ENCODE peak calls at places on chromosomes 1 and 21, in six cellular contexts. M is H1, S is mesendoderm, F is neuronal stem cell, K is mesenchymal stem cell, V is H9. G is an unnamed sample. For H3K27me3, the result is how much of the 10 kb centered on the place peaks cover.

GRCh38 chr1:200971955-200972711 is 51.4 kb downstream of the KIF21B start:
- DNase-seq in K (peak), S (peak), V (peak), M (peak), F (peak), G (peak)

GRCh38 chr1:172967936-172968335 is 82.8 kb downstream of the TNFSF18 start:
- DNase-seq in F (no peak), M (no peak), V (no peak), S (no peak), K (no peak), G (no peak)

GRCh38 chr1:29398431-29398830 is 162.1 kb downstream of the PTPRU start:
- DNase-seq in V (no peak), S (no peak), F (no peak), K (no peak), M (no peak), G (no peak)

GRCh38 chr21:38668501-38668900 is 137.2 kb upstream of the ETS2 start:
- DNase-seq in F (no peak), K (no peak), V (no peak), S (no peak), M (no peak), G (no peak)

GRCh38 chr1:58814251-58815068 is 30.6 kb upstream of the JUN start:
- DNase-seq in S (peak), M (no peak), K (peak), F (peak), V (peak), G (peak)

GRCh38 chr1:185813401-185813979 is 79.3 kb downstream of the HMCN1 start:
- DNase-seq in V (no peak), M (no peak), S (peak), K (peak), F (peak), G (peak)

GRCh38 chr1:203656796-203657620 is 30.4 kb downstream of the ATP2B4 start:
- DNase-seq in S (no peak), F (no peak), M (no peak), V (no peak), K (no peak), G (no peak)

GRCh38 chr1:209249280-209249670 is 334.2 kb upstream of the CAMK1G start:
- DNase-seq in V (no peak), K (no peak), F (no peak), M (no peak), S (peak), G (no peak)

GRCh38 chr1:167467126-167467725 is 51.1 kb downstream of the CD247 start:
- DNase-seq in V (no peak), K (peak), F (no peak), M (no peak), S (peak), G (peak)

GRCh38 chr1:86380257-86380861 is 15.8 kb downstream of the ODF2L start:
- DNase-seq in V (no peak), M (no peak), K (peak), F (peak), S (peak), G (peak)

GRCh38 chr21:46121286-46122221 is 23.6 kb downstream of the COL6A2 start:
- DNase-seq in M (no peak), V (peak), K (no peak), F (no peak), S (no peak), G (no peak)

GRCh38 chr1:225961659-225962439 is 20.8 kb upstream of the LEFTY2 start:
- DNase-seq in K (no peak), F (no peak), S (no peak), V (no peak), M (no peak), G (no peak)

GRCh38 chr1:206507395-206508129 is at the start of gene RASSF5:
- DNase-seq in S (peak), V (peak), K (peak), M (peak), F (peak), G (peak)
- H3K27me3 ChIP-seq in S (under half), V (under half), K (half or more), M (under half), F (under half), G (under half)

DNA sequence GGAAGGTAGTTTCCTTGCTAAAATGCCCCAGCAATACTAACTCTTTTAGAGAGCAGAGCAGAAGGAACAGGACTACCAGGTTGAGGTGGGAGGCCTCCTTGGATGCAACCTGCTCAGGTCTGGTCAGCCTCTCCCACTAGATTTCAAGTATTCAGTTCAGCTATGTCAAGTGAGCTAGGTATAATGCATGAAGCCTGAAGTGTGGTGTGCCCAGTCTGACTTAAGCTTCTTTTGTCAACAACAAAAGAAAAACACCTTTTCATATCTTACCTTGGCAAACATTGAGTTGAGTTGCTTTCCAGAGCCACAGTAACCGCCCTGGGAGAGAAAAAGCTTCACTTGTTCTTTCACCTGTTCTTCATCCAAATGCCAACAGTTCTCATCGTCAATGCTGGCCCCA is 47.8 kb downstream of the UROD start:
- DNase-seq in V (no peak), M (no peak), F (no peak), S (no peak), K (no peak), G (no peak)
- H2BK15ac ChIP-seq in V (no peak), M (no peak), F (no peak), S (no peak), K (no peak), G (no peak)

DNA sequence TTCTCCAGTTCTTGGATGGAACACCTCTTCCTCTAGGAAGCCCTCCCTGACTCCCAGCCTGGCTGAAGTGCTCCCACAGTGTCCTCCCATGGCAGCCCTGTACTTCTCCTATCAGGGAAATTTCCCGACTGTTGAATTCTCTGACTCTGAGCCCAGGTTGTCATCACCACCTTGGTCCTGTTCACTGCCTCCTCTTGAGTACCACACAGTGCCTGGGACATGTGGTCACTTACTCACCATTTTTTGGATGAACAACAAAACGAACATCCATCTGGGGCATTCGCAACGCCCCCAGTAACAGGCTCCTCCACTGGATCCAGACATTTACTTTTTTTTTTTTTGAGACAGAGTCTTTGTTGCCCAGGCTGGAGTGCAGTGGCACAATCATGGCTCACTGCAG is 37.4 kb downstream of the CHD5 start:
- DNase-seq in F (no peak), M (no peak), K (no peak), V (no peak), S (no peak), G (no peak)
- H3K27me3 ChIP-seq in F (under half), M (under half), K (under half), V (under half), S (under half), G (under half)

DNA sequence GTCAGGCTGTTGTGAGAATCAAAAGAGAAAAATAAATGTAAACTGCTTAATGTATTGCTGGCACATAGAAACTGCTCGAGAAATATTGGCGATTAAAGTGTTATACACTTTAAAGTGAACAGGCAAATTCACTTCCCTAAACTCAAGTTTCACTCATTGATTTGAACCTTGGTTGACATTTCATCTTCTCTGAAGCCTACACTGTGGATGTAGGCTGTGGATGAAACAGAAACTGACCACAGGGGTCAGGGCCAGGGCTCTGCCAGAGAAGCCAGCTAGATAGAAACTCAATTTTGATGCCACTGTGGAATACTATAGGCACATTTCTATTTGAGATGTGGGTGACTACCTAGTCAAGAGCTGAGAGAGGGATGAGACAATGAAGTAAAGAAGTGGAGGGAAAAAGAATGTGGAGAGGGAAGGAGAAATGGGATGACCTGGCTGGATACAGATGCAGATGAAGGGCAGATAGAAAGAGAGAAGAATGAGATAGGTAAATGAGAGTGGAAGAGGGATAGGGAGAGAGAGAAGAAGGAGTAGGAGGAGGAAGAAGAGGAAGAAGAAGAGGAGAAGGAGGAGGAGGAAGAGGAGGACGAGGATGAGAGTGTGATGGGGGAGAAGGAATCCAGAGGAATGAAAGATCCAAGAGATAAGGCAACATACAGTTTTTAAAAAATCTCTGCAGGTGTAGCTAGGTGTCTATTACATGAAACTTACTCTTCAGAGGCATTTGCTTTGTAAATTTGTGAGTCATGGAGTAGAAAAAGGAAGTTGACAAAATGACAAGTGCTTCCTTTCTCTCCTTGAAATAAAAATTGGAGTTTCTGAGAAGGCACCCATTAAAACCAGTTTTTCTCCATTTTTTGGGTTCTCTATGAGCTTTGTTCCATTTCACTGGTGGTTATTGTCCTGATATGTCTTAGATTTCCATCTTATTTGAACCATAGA is 17.4 kb upstream of the CD1D start:
- DNase-seq in F (no peak), M (no peak), S (no peak), K (no peak), V (no peak), G (no peak)
- H2BK15ac ChIP-seq in F (no peak), M (no peak), S (no peak), K (no peak), V (no peak), G (no peak)

DNA sequence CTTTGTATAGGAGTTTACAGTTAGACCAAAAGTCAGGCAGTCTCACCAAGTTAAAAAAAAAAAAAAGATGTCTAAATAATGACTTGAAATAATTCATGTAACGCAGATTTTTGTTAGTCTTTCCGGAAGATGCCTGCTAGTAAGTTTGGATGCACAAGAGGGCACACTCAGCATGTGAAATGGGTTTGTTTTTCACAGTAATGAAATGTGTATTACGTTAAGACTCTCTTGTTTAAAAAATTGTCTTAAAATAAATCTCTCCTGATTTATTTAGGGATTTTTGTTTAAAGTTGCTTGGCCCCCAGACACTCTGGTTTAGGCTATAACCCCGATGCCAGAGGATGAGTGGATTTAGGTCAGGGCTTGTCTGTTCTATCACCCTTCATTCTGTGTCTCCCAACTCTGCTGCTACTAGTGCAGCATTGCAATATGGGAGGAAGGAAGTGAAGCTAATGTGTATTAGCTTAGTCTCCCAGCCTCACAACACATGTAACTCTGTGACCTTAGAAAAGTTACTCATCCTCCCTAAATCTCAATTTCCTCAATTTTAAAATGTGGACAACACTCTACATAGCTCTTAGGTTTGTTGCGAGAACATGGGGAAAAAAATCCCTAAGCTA is 25.7 kb downstream of the CTH start:
- DNase-seq in S (no peak), K (peak), F (no peak), V (no peak), M (no peak), G (peak)
- H3K27me3 ChIP-seq in S (under half), K (under half), F (under half), V (under half), M (under half), G (under half)

DNA sequence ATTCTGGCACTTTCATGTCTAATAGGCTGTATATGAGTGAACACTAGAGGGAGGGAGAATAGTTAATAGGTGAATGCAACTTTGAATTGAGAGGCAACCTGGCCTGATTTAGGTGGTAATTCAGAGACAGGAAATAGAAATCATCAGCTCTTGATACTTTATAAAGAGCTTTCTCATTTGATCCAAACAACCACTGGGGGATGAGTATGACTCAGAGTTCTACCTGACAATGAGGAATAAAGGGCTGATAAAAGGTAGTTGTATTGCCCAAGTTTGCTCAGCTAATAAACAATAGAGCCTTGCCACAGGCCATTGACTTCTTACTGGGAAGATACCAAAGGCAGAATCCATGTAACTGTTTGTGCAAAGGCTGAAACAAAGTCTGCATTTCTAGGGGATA is 5.3 kb upstream of the FAM89A start:
- DNase-seq in K (no peak), F (no peak), V (no peak), M (no peak), S (no peak), G (no peak)
- H2BK15ac ChIP-seq in K (no peak), F (no peak), V (no peak), M (no peak), S (no peak), G (no peak)

G was measured in IMR-90.